ENCODE peak calls at places on chromosome 2, in seven cellular contexts. C is lower leg skin, K is small intestine, X is hippocampal formation, H is endodermal cell, J is right lobe of liver, L is adipocyte. T is an unnamed sample.

GRCh38 chr2:59389240-59389639 is 1148.1 kb upstream of the FANCL start:
- DNase-seq in C (peak), K (no peak), X (no peak), H (no peak), J (no peak), L (no peak), T (no peak)

GRCh38 chr2:20931346-20931745 is 108.4 kb upstream of the LDAH start:
- DNase-seq in C (no peak), K (no peak), X (no peak), H (no peak), J (no peak), L (no peak), T (peak)

GRCh38 chr2:218796691-218797090 is 14.7 kb downstream of the CYP27A1 start:
- DNase-seq in C (no peak), K (no peak), X (no peak), H (no peak), J (no peak), L (no peak), T (no peak)

GRCh38 chr2:8976419-8976818 is 27.1 kb downstream of the MBOAT2 start:
- DNase-seq in C (no peak), K (no peak), X (no peak), H (no peak), J (no peak), L (no peak), T (no peak)

GRCh38 chr2:95276888-95277245 is 2.6 kb downstream of the PROM2 start:
- DNase-seq in C (no peak), K (no peak), X (no peak), H (no peak), J (peak), L (no peak), T (no peak)

GRCh38 chr2:222978850-222979249 is 73.1 kb upstream of the KCNE4 start:
- DNase-seq in C (no peak), K (no peak), X (no peak), H (no peak), J (no peak), L (no peak), T (no peak)

GRCh38 chr2:23824777-23825212 is 102.1 kb downstream of the ATAD2B start:
- DNase-seq in C (no peak), K (peak), X (peak), H (peak), J (no peak), L (peak), T (peak)

GRCh38 chr2:234395801-234396478 is 100.9 kb downstream of the ARL4C start:
- DNase-seq in C (no peak), K (no peak), X (no peak), H (peak), J (no peak), L (no peak), T (no peak)

GRCh38 chr2:226995625-226996041 is 159.8 kb downstream of the RHBDD1 start:
- DNase-seq in C (no peak), K (no peak), X (no peak), H (no peak), J (peak), L (peak), T (peak)

GRCh38 chr2:134367915-134368911 is 114.3 kb downstream of the MGAT5 start:
- DNase-seq in C (no peak), K (no peak), X (no peak), H (no peak), J (no peak), L (peak), T (peak)

GRCh38 chr2:86396304-86396785 is 44.8 kb upstream of the KDM3A start:
- DNase-seq in C (no peak), K (peak), X (peak), H (peak), J (no peak), L (peak), T (no peak)

GRCh38 chr2:61707984-61708852 is 145.6 kb downstream of the FAM161A start:
- DNase-seq in C (no peak), K (peak), X (no peak), H (no peak), J (peak), L (peak), T (peak)

GRCh38 chr2:28202718-28203117 is 189.9 kb upstream of the FOSL2 start:
- DNase-seq in C (no peak), K (peak), X (no peak), H (no peak), J (no peak), L (no peak), T (no peak)

GRCh38 chr2:158204741-158205165 is 103.1 kb downstream of the UPP2 start:
- DNase-seq in C (no peak), K (no peak), X (no peak), H (no peak), J (no peak), L (peak), T (no peak)

GRCh38 chr2:97747285-97747684 is 33.9 kb downstream of the ZAP70 start:
- DNase-seq in C (no peak), K (peak), X (no peak), H (no peak), J (no peak), L (no peak), T (no peak)

GRCh38 chr2:55309441-55309840 is 40.4 kb upstream of the MTIF2 start:
- DNase-seq in C (no peak), K (no peak), X (no peak), H (no peak), J (no peak), L (peak), T (peak)

GRCh38 chr2:21270083-21270491 is 146.3 kb downstream of the TDRD15 start:
- DNase-seq in C (no peak), K (no peak), X (no peak), H (no peak), J (no peak), L (no peak), T (no peak)

GRCh38 chr2:72765997-72766609 is 59.7 kb downstream of the EXOC6B start:
- DNase-seq in C (no peak), K (no peak), X (no peak), H (no peak), J (no peak), L (no peak), T (peak)

GRCh38 chr2:18836436-18836835 is 247.1 kb upstream of the NT5C1B start:
- DNase-seq in C (no peak), K (no peak), X (no peak), H (peak), J (no peak), L (no peak), T (no peak)

GRCh38 chr2:23434721-23435121 is 49.7 kb downstream of the KLHL29 start:
- DNase-seq in C (no peak), K (no peak), X (no peak), H (no peak), J (no peak), L (peak), T (no peak)

GRCh38 chr2:79512442-79513401 is at the start of gene CTNNA2:
- DNase-seq in C (no peak), K (peak), X (peak), H (peak), J (peak), L (no peak), T (peak)

GRCh38 chr2:72138921-72139381 is 8.7 kb downstream of the CYP26B1 start:
- DNase-seq in C (no peak), K (no peak), X (no peak), H (no peak), J (peak), L (no peak), T (peak)

GRCh38 chr2:196431957-196432356 is 207.6 kb upstream of the CCDC150 start:
- DNase-seq in C (no peak), K (no peak), X (no peak), H (peak), J (no peak), L (peak), T (no peak)

GRCh38 chr2:240869956-240870875 is 1.6 kb downstream of the AGXT start:
- DNase-seq in C (no peak), K (no peak), X (no peak), H (no peak), J (peak), L (no peak), T (no peak)

GRCh38 chr2:149166958-149167810 is 128.7 kb downstream of the LYPD6B start:
- DNase-seq in C (no peak), K (no peak), X (no peak), H (no peak), J (no peak), L (no peak), T (peak)

GRCh38 chr2:19911799-19912509 is 10.2 kb upstream of the TTC32 start:
- DNase-seq in C (no peak), K (no peak), X (no peak), H (no peak), J (no peak), L (peak), T (peak)

GRCh38 chr2:174446531-174446930 is 40.3 kb downstream of the GPR155 start:
- DNase-seq in C (no peak), K (no peak), X (no peak), H (no peak), J (no peak), L (no peak), T (no peak)